ENCODE peak calls at places on chromosomes 7 and 10, in ten cellular contexts. One of them, this sample, is unnamed.

GRCh38 chr7:76241141-76241540 is 39.4 kb downstream of the SRRM3 start:
- DNase-seq in MM.1S: no peak
- DNase-seq in colonic mucosa: no peak
- DNase-seq in cardiac fibroblast: no peak
- DNase-seq in gastrocnemius medialis: no peak
- DNase-seq in astrocyte of the cerebellum: no peak
- DNase-seq in AG10803: no peak
- DNase-seq in fibroblast of pulmonary artery: no peak
- DNase-seq in CD8-positive, alpha-beta T cell: no peak
- DNase-seq in thoracic aorta: no peak
- DNase-seq in this sample: no peak

GRCh38 chr10:27730041-27730440 is 15.6 kb downstream of the MKX start:
- DNase-seq in MM.1S: no peak
- DNase-seq in colonic mucosa: no peak
- DNase-seq in cardiac fibroblast: no peak
- DNase-seq in gastrocnemius medialis: no peak
- DNase-seq in astrocyte of the cerebellum: no peak
- DNase-seq in AG10803: no peak
- DNase-seq in fibroblast of pulmonary artery: no peak
- DNase-seq in CD8-positive, alpha-beta T cell: no peak
- DNase-seq in thoracic aorta: no peak
- DNase-seq in this sample: no peak

GRCh38 chr7:31443457-31443856 is 70.4 kb upstream of the ITPRID1 start:
- DNase-seq in MM.1S: peak; percentile 63
- DNase-seq in colonic mucosa: no peak
- DNase-seq in cardiac fibroblast: peak; percentile 58
- DNase-seq in gastrocnemius medialis: no peak
- DNase-seq in astrocyte of the cerebellum: peak; percentile 23
- DNase-seq in AG10803: peak; percentile 42
- DNase-seq in fibroblast of pulmonary artery: peak; percentile 53
- DNase-seq in CD8-positive, alpha-beta T cell: no peak
- DNase-seq in thoracic aorta: no peak
- DNase-seq in this sample: peak; percentile 42

GRCh38 chr10:58326967-58327381 is 7.8 kb upstream of the UBE2D1 start:
- DNase-seq in MM.1S: no peak
- DNase-seq in colonic mucosa: no peak
- DNase-seq in cardiac fibroblast: peak; percentile 63
- DNase-seq in gastrocnemius medialis: peak; percentile 5
- DNase-seq in astrocyte of the cerebellum: no peak
- DNase-seq in AG10803: peak; percentile 70
- DNase-seq in fibroblast of pulmonary artery: peak; percentile 64
- DNase-seq in CD8-positive, alpha-beta T cell: no peak
- DNase-seq in thoracic aorta: no peak
- DNase-seq in this sample: peak; percentile 71

GRCh38 chr7:28142650-28143049 is 37.9 kb downstream of the JAZF1 start:
- DNase-seq in MM.1S: no peak
- DNase-seq in colonic mucosa: no peak
- DNase-seq in cardiac fibroblast: no peak
- DNase-seq in gastrocnemius medialis: no peak
- DNase-seq in astrocyte of the cerebellum: no peak
- DNase-seq in AG10803: no peak
- DNase-seq in fibroblast of pulmonary artery: no peak
- DNase-seq in CD8-positive, alpha-beta T cell: no peak
- DNase-seq in thoracic aorta: no peak
- DNase-seq in this sample: no peak

GRCh38 chr7:143914938-143915337 is 13.0 kb upstream of the TCAF1 start:
- DNase-seq in MM.1S: no peak
- DNase-seq in colonic mucosa: no peak
- DNase-seq in cardiac fibroblast: no peak
- DNase-seq in gastrocnemius medialis: no peak
- DNase-seq in astrocyte of the cerebellum: no peak
- DNase-seq in AG10803: no peak
- DNase-seq in fibroblast of pulmonary artery: no peak
- DNase-seq in CD8-positive, alpha-beta T cell: no peak
- DNase-seq in thoracic aorta: no peak
- DNase-seq in this sample: no peak

GRCh38 chr7:3510101-3511020 is 209.3 kb downstream of the SDK1 start:
- DNase-seq in MM.1S: no peak
- DNase-seq in colonic mucosa: no peak
- DNase-seq in cardiac fibroblast: no peak
- DNase-seq in gastrocnemius medialis: no peak
- DNase-seq in astrocyte of the cerebellum: no peak
- DNase-seq in AG10803: no peak
- DNase-seq in fibroblast of pulmonary artery: no peak
- DNase-seq in CD8-positive, alpha-beta T cell: no peak
- DNase-seq in thoracic aorta: no peak
- DNase-seq in this sample: peak; percentile 17

GRCh38 chr7:158075633-158076001 is 512.0 kb downstream of the PTPRN2 start:
- DNase-seq in MM.1S: no peak
- DNase-seq in colonic mucosa: no peak
- DNase-seq in cardiac fibroblast: no peak
- DNase-seq in gastrocnemius medialis: no peak
- DNase-seq in astrocyte of the cerebellum: no peak
- DNase-seq in AG10803: no peak
- DNase-seq in fibroblast of pulmonary artery: no peak
- DNase-seq in CD8-positive, alpha-beta T cell: no peak
- DNase-seq in thoracic aorta: no peak
- DNase-seq in this sample: no peak

GRCh38 chr10:93006435-93007039 is 54.1 kb upstream of the CYP26C1 start:
- DNase-seq in MM.1S: peak; percentile 37
- DNase-seq in colonic mucosa: no peak
- DNase-seq in cardiac fibroblast: peak; percentile 73
- DNase-seq in gastrocnemius medialis: no peak
- DNase-seq in astrocyte of the cerebellum: peak; percentile 59
- DNase-seq in AG10803: peak; percentile 67
- DNase-seq in fibroblast of pulmonary artery: peak; percentile 75
- DNase-seq in CD8-positive, alpha-beta T cell: no peak
- DNase-seq in thoracic aorta: no peak
- DNase-seq in this sample: peak; percentile 81

GRCh38 chr7:142904128-142904527 is 18.6 kb upstream of the TRPV6 start:
- DNase-seq in MM.1S: no peak
- DNase-seq in colonic mucosa: no peak
- DNase-seq in cardiac fibroblast: no peak
- DNase-seq in gastrocnemius medialis: no peak
- DNase-seq in astrocyte of the cerebellum: no peak
- DNase-seq in AG10803: no peak
- DNase-seq in fibroblast of pulmonary artery: no peak
- DNase-seq in CD8-positive, alpha-beta T cell: no peak
- DNase-seq in thoracic aorta: no peak
- DNase-seq in this sample: no peak

GRCh38 chr7:105439174-105439893 is 50.6 kb upstream of the SRPK2 start:
- DNase-seq in MM.1S: no peak
- DNase-seq in colonic mucosa: peak; percentile 44
- DNase-seq in cardiac fibroblast: peak; percentile 78
- DNase-seq in gastrocnemius medialis: no peak
- DNase-seq in astrocyte of the cerebellum: peak; percentile 27
- DNase-seq in AG10803: peak; percentile 96
- DNase-seq in fibroblast of pulmonary artery: peak; percentile 73
- DNase-seq in CD8-positive, alpha-beta T cell: no peak
- DNase-seq in thoracic aorta: no peak
- DNase-seq in this sample: peak; percentile 48

GRCh38 chr10:124145109-124145860 is 51.9 kb upstream of the CHST15 start:
- DNase-seq in MM.1S: no peak
- DNase-seq in colonic mucosa: peak; percentile 39
- DNase-seq in cardiac fibroblast: peak; percentile 88
- DNase-seq in gastrocnemius medialis: peak; percentile 64
- DNase-seq in astrocyte of the cerebellum: no peak
- DNase-seq in AG10803: peak; percentile 63
- DNase-seq in fibroblast of pulmonary artery: peak; percentile 53
- DNase-seq in CD8-positive, alpha-beta T cell: no peak
- DNase-seq in thoracic aorta: no peak
- DNase-seq in this sample: peak; percentile 80

GRCh38 chr7:39734605-39735004 is 111.2 kb downstream of the RALA start:
- DNase-seq in MM.1S: no peak
- DNase-seq in colonic mucosa: no peak
- DNase-seq in cardiac fibroblast: no peak
- DNase-seq in gastrocnemius medialis: no peak
- DNase-seq in astrocyte of the cerebellum: no peak
- DNase-seq in AG10803: no peak
- DNase-seq in fibroblast of pulmonary artery: no peak
- DNase-seq in CD8-positive, alpha-beta T cell: no peak
- DNase-seq in thoracic aorta: no peak
- DNase-seq in this sample: no peak

GRCh38 chr7:70183278-70183677 is 585.0 kb downstream of the AUTS2 start:
- DNase-seq in MM.1S: no peak
- DNase-seq in colonic mucosa: peak; percentile 26
- DNase-seq in cardiac fibroblast: no peak
- DNase-seq in gastrocnemius medialis: no peak
- DNase-seq in astrocyte of the cerebellum: no peak
- DNase-seq in AG10803: no peak
- DNase-seq in fibroblast of pulmonary artery: no peak
- DNase-seq in CD8-positive, alpha-beta T cell: no peak
- DNase-seq in thoracic aorta: no peak
- DNase-seq in this sample: peak; percentile 10

GRCh38 chr7:10156972-10157371 is 816.7 kb upstream of the PHF14 start:
- DNase-seq in MM.1S: no peak
- DNase-seq in colonic mucosa: no peak
- DNase-seq in cardiac fibroblast: peak; percentile 43
- DNase-seq in gastrocnemius medialis: no peak
- DNase-seq in astrocyte of the cerebellum: no peak
- DNase-seq in AG10803: no peak
- DNase-seq in fibroblast of pulmonary artery: peak; percentile 52
- DNase-seq in CD8-positive, alpha-beta T cell: no peak
- DNase-seq in thoracic aorta: no peak
- DNase-seq in this sample: no peak
- H3K4me3 ChIP-seq in MM.1S: no peak overlapping the region
- H3K4me3 ChIP-seq in colonic mucosa: no peak overlapping the region
- H3K4me3 ChIP-seq in cardiac fibroblast: no peak overlapping the region
- H3K4me3 ChIP-seq in gastrocnemius medialis: no peak overlapping the region
- H3K4me3 ChIP-seq in astrocyte of the cerebellum: no peak overlapping the region
- H3K4me3 ChIP-seq in AG10803: no peak overlapping the region
- H3K4me3 ChIP-seq in fibroblast of pulmonary artery: no peak overlapping the region
- H3K4me3 ChIP-seq in CD8-positive, alpha-beta T cell: no peak overlapping the region
- H3K4me3 ChIP-seq in thoracic aorta: no peak overlapping the region
- H3K4me3 ChIP-seq in this sample: no peak overlapping the region

DNA sequence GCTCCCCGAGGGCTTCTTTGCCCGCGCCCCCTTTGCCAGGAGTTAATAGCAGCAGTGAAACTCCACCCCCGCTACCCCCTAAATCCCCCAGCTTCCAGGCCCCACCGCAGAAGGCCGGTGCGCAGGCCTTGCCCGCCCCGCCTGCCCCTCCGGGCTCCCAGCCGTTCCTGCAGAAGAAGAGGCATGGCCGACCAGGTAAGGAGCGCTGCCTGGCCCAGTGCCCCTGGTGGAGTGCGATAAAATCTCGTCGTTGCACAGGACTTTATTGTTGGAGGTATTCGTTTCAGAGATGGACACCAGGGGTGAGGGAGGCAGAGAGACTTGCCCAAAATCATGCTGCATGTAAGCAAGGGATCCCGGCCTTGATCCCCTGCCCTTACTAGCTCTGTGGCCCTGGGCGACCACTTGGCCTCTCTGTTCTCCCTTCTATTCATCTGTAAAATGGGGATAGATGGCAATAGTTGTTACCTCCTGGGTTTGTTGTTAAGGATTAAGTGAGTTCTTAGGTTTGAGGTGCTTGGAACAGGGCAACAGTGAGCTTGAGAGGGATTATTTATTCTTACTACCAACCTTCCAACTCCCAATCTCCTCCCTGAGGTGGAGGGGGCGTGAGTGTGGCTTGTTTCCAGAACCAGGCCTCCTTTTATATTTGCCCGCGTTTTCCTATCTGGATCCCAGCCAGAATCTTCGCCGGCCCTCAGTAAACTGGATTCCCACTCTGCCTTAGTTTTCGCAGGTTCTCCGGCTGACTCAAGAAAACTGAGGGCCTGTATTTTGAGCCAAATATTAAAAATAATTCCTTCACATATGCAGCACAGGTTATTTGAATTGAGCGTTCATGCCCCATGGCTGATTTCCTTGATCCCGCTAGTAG is 78.3 kb downstream of the WIPF3 start:
- DNase-seq in MM.1S: no peak
- DNase-seq in colonic mucosa: peak; percentile 58
- DNase-seq in cardiac fibroblast: no peak
- DNase-seq in gastrocnemius medialis: no peak
- DNase-seq in astrocyte of the cerebellum: no peak
- DNase-seq in AG10803: no peak
- DNase-seq in fibroblast of pulmonary artery: no peak
- DNase-seq in CD8-positive, alpha-beta T cell: no peak
- DNase-seq in thoracic aorta: no peak
- DNase-seq in this sample: no peak
- TF ChIP-seq CTCF in MM.1S: no peak
- TF ChIP-seq CTCF in colonic mucosa: no peak
- TF ChIP-seq CTCF in cardiac fibroblast: no peak
- TF ChIP-seq CTCF in gastrocnemius medialis: no peak
- TF ChIP-seq CTCF in astrocyte of the cerebellum: no peak
- TF ChIP-seq CTCF in AG10803: no peak
- TF ChIP-seq CTCF in fibroblast of pulmonary artery: no peak
- TF ChIP-seq CTCF in CD8-positive, alpha-beta T cell: no peak
- TF ChIP-seq CTCF in thoracic aorta: no peak
- TF ChIP-seq CTCF in this sample: no peak

GRCh38 chr10:94545277-94546057 is at the start of gene HELLS:
- DNase-seq in MM.1S: peak; percentile 92
- DNase-seq in colonic mucosa: peak; percentile 91
- DNase-seq in cardiac fibroblast: peak; percentile 89
- DNase-seq in gastrocnemius medialis: peak; percentile 27
- DNase-seq in astrocyte of the cerebellum: peak; percentile 67
- DNase-seq in AG10803: peak; percentile 74
- DNase-seq in fibroblast of pulmonary artery: peak; percentile 87
- DNase-seq in CD8-positive, alpha-beta T cell: peak; percentile 52
- DNase-seq in thoracic aorta: peak; percentile 12
- DNase-seq in this sample: peak; percentile 86

GRCh38 chr10:94546058-94546595 is 539 bp downstream of the HELLS start:
- DNase-seq in MM.1S: peak; percentile 21
- DNase-seq in colonic mucosa: no peak
- DNase-seq in cardiac fibroblast: peak; percentile 14
- DNase-seq in gastrocnemius medialis: no peak
- DNase-seq in astrocyte of the cerebellum: no peak
- DNase-seq in AG10803: peak; percentile 12
- DNase-seq in fibroblast of pulmonary artery: peak; percentile 16
- DNase-seq in CD8-positive, alpha-beta T cell: no peak
- DNase-seq in thoracic aorta: no peak
- DNase-seq in this sample: peak; percentile 33

GRCh38 chr10:94549221-94549620 is 3.6 kb downstream of the HELLS start:
- DNase-seq in MM.1S: no peak
- DNase-seq in colonic mucosa: no peak
- DNase-seq in cardiac fibroblast: no peak
- DNase-seq in gastrocnemius medialis: no peak
- DNase-seq in astrocyte of the cerebellum: no peak
- DNase-seq in AG10803: no peak
- DNase-seq in fibroblast of pulmonary artery: no peak
- DNase-seq in CD8-positive, alpha-beta T cell: no peak
- DNase-seq in thoracic aorta: no peak
- DNase-seq in this sample: no peak

GRCh38 chr10:94546616-94547175 is 1.1 kb downstream of the HELLS start:
- DNase-seq in MM.1S: peak; percentile 24
- DNase-seq in colonic mucosa: no peak
- DNase-seq in cardiac fibroblast: no peak
- DNase-seq in gastrocnemius medialis: no peak
- DNase-seq in astrocyte of the cerebellum: no peak
- DNase-seq in AG10803: peak; percentile 3
- DNase-seq in fibroblast of pulmonary artery: peak; percentile 5
- DNase-seq in CD8-positive, alpha-beta T cell: no peak
- DNase-seq in thoracic aorta: no peak
- DNase-seq in this sample: peak; percentile 22
- H3K4me3 ChIP-seq in MM.1S: peak overlapping the region; percentile 96
- H3K4me3 ChIP-seq in colonic mucosa: peak overlapping the region; percentile 86
- H3K4me3 ChIP-seq in cardiac fibroblast: peak overlapping the region; percentile 89
- H3K4me3 ChIP-seq in gastrocnemius medialis: peak overlapping the region; percentile 94
- H3K4me3 ChIP-seq in astrocyte of the cerebellum: peak overlapping the region; percentile 93
- H3K4me3 ChIP-seq in AG10803: peak overlapping the region; percentile 78
- H3K4me3 ChIP-seq in fibroblast of pulmonary artery: peak overlapping the region; percentile 94
- H3K4me3 ChIP-seq in CD8-positive, alpha-beta T cell: peak overlapping the region; percentile 90
- H3K4me3 ChIP-seq in thoracic aorta: peak overlapping the region; percentile 82
- H3K4me3 ChIP-seq in this sample: peak overlapping the region; percentile 96

GRCh38 chr10:1074063-1074747 is 18.0 kb downstream of the WDR37 start:
- DNase-seq in MM.1S: no peak
- DNase-seq in colonic mucosa: no peak
- DNase-seq in cardiac fibroblast: no peak
- DNase-seq in gastrocnemius medialis: no peak
- DNase-seq in astrocyte of the cerebellum: no peak
- DNase-seq in AG10803: no peak
- DNase-seq in fibroblast of pulmonary artery: no peak
- DNase-seq in CD8-positive, alpha-beta T cell: no peak
- DNase-seq in thoracic aorta: no peak
- DNase-seq in this sample: no peak
- TF ChIP-seq CTCF in MM.1S: no peak
- TF ChIP-seq CTCF in colonic mucosa: no peak
- TF ChIP-seq CTCF in cardiac fibroblast: no peak
- TF ChIP-seq CTCF in gastrocnemius medialis: no peak
- TF ChIP-seq CTCF in astrocyte of the cerebellum: no peak
- TF ChIP-seq CTCF in AG10803: peak; percentile 3
- TF ChIP-seq CTCF in fibroblast of pulmonary artery: peak; percentile 18
- TF ChIP-seq CTCF in CD8-positive, alpha-beta T cell: peak; percentile 34
- TF ChIP-seq CTCF in thoracic aorta: no peak
- TF ChIP-seq CTCF in this sample: peak; percentile 41

This sample was measured in choroid plexus epithelial cell.